ENCODE peak calls at places on chromosomes 11 and 22, in ten cellular contexts. Z is AG09319, V is tibial artery, U is mesothelial cell of epicardium, P is A549, B is GM12865, R is cardiac fibroblast, K is fibroblast of pulmonary artery, E is cardiac muscle cell, O is nephron progenitor cell. M is an unnamed sample.

GRCh38 chr11:73429121-73429740 is 53.0 kb downstream of the RELT start:
- DNase-seq in R (peak), V (no peak), E (peak), P (no peak), K (peak), U (no peak), Z (no peak), O (no peak), B (no peak), M (no peak)

GRCh38 chr11:2590131-2590950 is 109.5 kb downstream of the KCNQ1OT1 start:
- DNase-seq in B (no peak), Z (no peak), K (no peak), E (no peak), R (no peak), U (no peak), V (peak), O (no peak), P (no peak), M (peak)

GRCh38 chr11:121356357-121356756 is 63.8 kb downstream of the SC5D start:
- DNase-seq in B (no peak), R (no peak), U (no peak), Z (no peak), P (no peak), E (no peak), V (no peak), O (no peak), K (no peak), M (no peak)

GRCh38 chr11:46298699-46299424 is 21.4 kb downstream of the CREB3L1 start:
- DNase-seq in O (no peak), K (peak), U (no peak), P (peak), B (peak), E (peak), Z (no peak), V (no peak), R (peak), M (no peak)

GRCh38 chr22:47333625-47334024 is 571.2 kb downstream of the TBC1D22A start:
- DNase-seq in Z (no peak), P (peak), R (peak), U (no peak), O (no peak), E (peak), V (no peak), B (no peak), K (peak), M (no peak)

GRCh38 chr11:47971501-47971900 is 8.9 kb upstream of the PTPRJ start:
- DNase-seq in O (peak), R (no peak), U (no peak), B (no peak), Z (no peak), P (no peak), E (no peak), K (no peak), V (no peak), M (no peak)

GRCh38 chr11:36532908-36533601 is 23.0 kb upstream of the TRAF6 start:
- DNase-seq in V (no peak), K (no peak), O (no peak), B (no peak), P (no peak), Z (no peak), R (peak), U (no peak), E (peak), M (no peak)

GRCh38 chr11:61007383-61007970 is 36.0 kb downstream of the CD6 start:
- DNase-seq in B (no peak), K (no peak), U (no peak), E (no peak), R (no peak), O (peak), V (no peak), P (no peak), Z (no peak), M (peak)

GRCh38 chr11:67391304-67392181 is at the start of gene RAD9A:
- DNase-seq in E (peak), K (peak), O (peak), R (peak), Z (peak), V (peak), B (peak), P (peak), U (peak), M (peak)

GRCh38 chr11:134606251-134606650 is 194.2 kb upstream of the B3GAT1 start:
- DNase-seq in E (no peak), B (no peak), P (no peak), Z (no peak), R (no peak), U (no peak), V (no peak), O (no peak), K (no peak), M (no peak)

GRCh38 chr22:50146440-50147228 is 23.9 kb upstream of the PANX2 start:
- DNase-seq in K (peak), B (no peak), Z (no peak), V (peak), E (peak), O (peak), P (peak), U (no peak), R (peak), M (no peak)

GRCh38 chr11:40338739-40339138 is 1120.7 kb downstream of the LRRC4C start:
- DNase-seq in B (no peak), E (peak), K (peak), R (peak), P (peak), O (no peak), Z (no peak), U (no peak), V (no peak), M (no peak)

GRCh38 chr11:9859491-9860305 is 195.8 kb downstream of the SWAP70 start:
- DNase-seq in K (peak), P (no peak), V (no peak), Z (no peak), R (peak), O (no peak), B (no peak), E (peak), U (no peak), M (no peak)

GRCh38 chr11:130636672-130637463 is 188.4 kb downstream of the ADAMTS15 start:
- DNase-seq in U (no peak), O (no peak), V (no peak), P (peak), R (peak), B (peak), E (peak), K (peak), Z (no peak), M (no peak)

GRCh38 chr11:66967670-66968425 is 7.3 kb upstream of the C11orf86 start:
- DNase-seq in P (peak), Z (no peak), E (peak), K (peak), O (no peak), U (no peak), R (peak), B (no peak), V (peak), M (no peak)

GRCh38 chr22:17109113-17109865 is 11.9 kb downstream of the TMEM121B start:
- DNase-seq in B (no peak), R (no peak), K (no peak), V (no peak), O (no peak), E (no peak), P (no peak), U (no peak), Z (no peak), M (no peak)

GRCh38 chr11:2534957-2535672 is 90.3 kb downstream of the KCNQ1 start:
- DNase-seq in R (no peak), P (no peak), E (no peak), O (no peak), B (no peak), V (no peak), K (no peak), U (no peak), Z (no peak), M (no peak)

GRCh38 chr22:36860821-36861659 is at the start of gene NCF4:
- DNase-seq in B (peak), K (no peak), V (peak), E (no peak), R (no peak), P (no peak), O (no peak), U (no peak), Z (no peak), M (peak)

GRCh38 chr22:30266445-30267381 is at the start of gene OSM:
- DNase-seq in E (no peak), R (no peak), V (peak), Z (no peak), U (no peak), P (no peak), O (no peak), K (no peak), B (peak), M (no peak)

GRCh38 chr22:31160328-31160978 is 471 bp downstream of the RNF185 start:
- DNase-seq in V (peak), P (no peak), K (peak), R (peak), E (peak), U (no peak), Z (no peak), B (no peak), O (peak), M (no peak)

GRCh38 chr22:41982886-41983285 is 13.6 kb downstream of the SEPTIN3 start:
- DNase-seq in R (no peak), U (no peak), Z (no peak), B (no peak), O (no peak), V (no peak), K (no peak), E (no peak), P (no peak), M (no peak)

GRCh38 chr11:76073716-76074115 is 132.6 kb downstream of the WNT11 start:
- DNase-seq in V (no peak), U (no peak), K (peak), R (peak), Z (peak), O (no peak), P (no peak), E (peak), B (no peak), M (no peak)

GRCh38 chr22:39418696-39419095 is 19.1 kb downstream of the TAB1 start:
- DNase-seq in V (no peak), Z (no peak), K (no peak), P (no peak), R (no peak), U (no peak), B (no peak), O (no peak), E (no peak), M (no peak)
- TF ChIP-seq CTCF in V (no peak), Z (no peak), K (no peak), P (no peak), R (no peak), U (no peak), B (no peak), O (no peak), E (no peak), M (no peak)

GRCh38 chr22:23156286-23156685 is 11.0 kb downstream of the RAB36 start:
- DNase-seq in P (no peak), K (no peak), R (no peak), E (no peak), Z (no peak), V (no peak), B (no peak), O (no peak), U (no peak), M (no peak)
- TF ChIP-seq CTCF in P (no peak), K (no peak), R (no peak), E (peak), Z (no peak), V (no peak), B (no peak), O (no peak), U (no peak), M (no peak)

GRCh38 chr11:133531971-133532651 is at the start of gene OPCML:
- DNase-seq in O (peak), R (no peak), V (no peak), E (no peak), K (no peak), U (no peak), B (no peak), Z (no peak), P (no peak), M (no peak)
- TF ChIP-seq CTCF in O (no peak), R (no peak), V (no peak), E (no peak), K (no peak), U (no peak), B (no peak), Z (no peak), P (no peak), M (no peak)

GRCh38 chr11:132095230-132096165 is 725.1 kb downstream of the NTM start:
- DNase-seq in Z (no peak), P (no peak), K (no peak), E (no peak), R (no peak), O (peak), U (no peak), V (no peak), B (no peak), M (no peak)

GRCh38 chr11:132101861-132102260 is 731.4 kb downstream of the NTM start:
- DNase-seq in B (no peak), U (no peak), R (no peak), Z (no peak), O (no peak), P (no peak), E (no peak), K (peak), V (no peak), M (no peak)

GRCh38 chr11:132100583-132100982 is 730.2 kb downstream of the NTM start:
- DNase-seq in R (no peak), O (no peak), E (no peak), K (no peak), B (no peak), V (no peak), P (no peak), U (no peak), Z (no peak), M (no peak)

GRCh38 chr11:132103006-132103405 is 732.6 kb downstream of the NTM start:
- DNase-seq in B (no peak), O (no peak), R (no peak), K (no peak), V (no peak), U (no peak), Z (no peak), P (no peak), E (no peak), M (no peak)

DNA sequence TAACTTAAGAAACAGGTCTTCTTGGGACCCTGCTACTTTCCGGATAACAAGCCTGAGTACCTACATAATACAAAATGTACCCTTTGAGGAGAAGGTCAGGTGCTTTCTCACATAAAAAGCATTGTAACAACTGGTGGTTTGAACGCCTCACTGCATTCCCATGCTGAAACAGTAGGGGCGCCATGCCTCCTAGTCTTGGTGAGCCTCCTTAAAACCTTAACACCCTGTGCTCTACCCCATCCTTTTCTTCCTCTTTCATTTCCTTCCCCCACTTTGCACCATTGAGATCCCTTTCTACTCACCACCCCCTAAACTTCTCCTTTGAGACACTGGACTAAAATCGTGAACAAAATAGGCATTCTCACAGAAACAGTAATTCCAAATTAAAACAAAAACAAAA is 729.3 kb downstream of the NTM start:
- DNase-seq in Z (no peak), O (peak), E (peak), P (no peak), U (no peak), V (no peak), B (peak), K (no peak), R (no peak), M (peak)
- TF ChIP-seq CTCF in Z (no peak), O (peak), E (peak), P (no peak), U (peak), V (peak), B (peak), K (peak), R (peak), M (no peak)

DNA sequence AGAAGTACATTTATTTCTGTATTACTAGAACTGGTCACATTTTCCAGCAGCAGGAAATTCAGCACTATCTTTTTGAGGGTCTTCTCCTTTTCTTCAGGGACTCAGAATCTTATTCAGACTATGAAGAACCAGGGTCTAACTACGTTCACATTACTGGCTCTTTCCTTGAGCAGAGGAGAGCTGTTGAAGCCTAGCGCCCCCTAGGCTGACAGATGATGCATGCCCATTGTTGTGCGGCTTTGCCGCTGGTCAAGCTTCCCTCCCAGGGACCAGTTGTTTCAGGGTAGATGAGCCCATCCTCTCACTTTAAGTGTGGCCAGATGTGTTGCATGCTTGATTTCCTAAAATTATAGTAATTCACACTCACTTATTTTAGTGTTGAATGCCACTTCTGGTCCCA is 168.2 kb upstream of the PDGFD start:
- DNase-seq in O (peak), R (no peak), K (no peak), P (peak), U (no peak), V (no peak), Z (no peak), B (peak), E (no peak), M (no peak)
- TF ChIP-seq CTCF in O (peak), R (peak), K (peak), P (no peak), U (no peak), V (no peak), Z (no peak), B (peak), E (peak), M (no peak)

M was measured in GM20000.